ENCODE peak calls at places on chromosomes 5 and 9, in five cellular contexts. C is skeletal muscle cell; J is activated CD4-positive, CD25-positive, alpha-beta regulatory T cell treated with anti-CD3 and anti-CD28 coated beads, Interleukin-2, amount 50 U/mL, for 16 hours; V is HuH-7.5; G is iPS-NIHi11. E is an unnamed sample.

GRCh38 chr9:136763649-136764035 is 676 bp downstream of the LCN15 start:
- DNase-seq in G (no peak), C (no peak), V (no peak), J (no peak), E (no peak)

GRCh38 chr5:59525957-59526356 is 367.6 kb downstream of the PDE4D start:
- DNase-seq in C (peak; percentile 83), V (no peak), J (no peak), G (no peak), E (no peak)

GRCh38 chr9:70113403-70114022 is 69.9 kb downstream of the MAMDC2 start:
- DNase-seq in V (peak; percentile 12), G (peak; percentile 67), J (no peak), C (no peak), E (no peak)

GRCh38 chr5:82591021-82591515 is 312.9 kb upstream of the RPS23 start:
- DNase-seq in J (no peak), C (no peak), G (peak; percentile 21), V (no peak), E (no peak)

GRCh38 chr9:121786998-121787422 is 135.6 kb downstream of the DAB2IP start:
- DNase-seq in C (no peak), J (no peak), V (no peak), G (no peak), E (no peak)

GRCh38 chr9:26176628-26177027 is 498.4 kb upstream of the TUSC1 start:
- DNase-seq in G (no peak), J (no peak), C (no peak), V (no peak), E (no peak)

GRCh38 chr9:108786756-108787663 is 68.8 kb downstream of the ACTL7B start:
- DNase-seq in C (peak; percentile 57), V (no peak), J (no peak), G (no peak), E (peak; percentile 13)

GRCh38 chr5:123916331-123917121 is 404.5 kb downstream of the CSNK1G3 start:
- DNase-seq in G (no peak), C (peak; percentile 58), J (no peak), V (no peak), E (peak; percentile 83)

GRCh38 chr5:14489643-14490042 is 91.9 kb upstream of the OTULINL start:
- DNase-seq in C (no peak), V (no peak), G (no peak), J (no peak), E (no peak)

GRCh38 chr5:60376860-60377259 is 323.1 kb downstream of the DEPDC1B start:
- DNase-seq in J (no peak), G (no peak), V (no peak), C (no peak), E (no peak)

GRCh38 chr9:130837002-130837511 is 2.0 kb downstream of the ABL1 start:
- DNase-seq in C (no peak), V (no peak), G (no peak), J (no peak), E (no peak)

GRCh38 chr5:14509556-14509955 is 72.0 kb upstream of the OTULINL start:
- DNase-seq in C (no peak), G (no peak), V (no peak), J (no peak), E (no peak)

GRCh38 chr5:66658516-66658915 is 62.3 kb downstream of the MAST4 start:
- DNase-seq in C (no peak), G (no peak), V (no peak), J (no peak), E (no peak)

GRCh38 chr5:113663879-113664278 is 150.4 kb downstream of the YTHDC2 start:
- DNase-seq in C (no peak), G (peak; percentile 45), J (no peak), V (peak; percentile 6), E (no peak)

GRCh38 chr5:128774605-128775004 is 190.7 kb upstream of the SLC27A6 start:
- DNase-seq in J (no peak), C (no peak), V (no peak), G (no peak), E (peak; percentile 46)

GRCh38 chr5:120605325-120606079 is 141.4 kb downstream of the PRR16 start:
- DNase-seq in V (no peak), C (no peak), G (peak; percentile 4), J (no peak), E (no peak)

GRCh38 chr9:132422574-132422973 is 12.6 kb downstream of the CFAP77 start:
- DNase-seq in J (no peak), C (no peak), V (no peak), G (no peak), E (no peak)

GRCh38 chr9:105510024-105510423 is 47.9 kb upstream of the FKTN start:
- DNase-seq in J (no peak), G (no peak), C (peak; percentile 49), V (no peak), E (peak; percentile 42)